ENCODE peak calls at places on chromosomes 4 and X, in six cellular contexts. L, A, S, G, P and T are unnamed samples.

GRCh38 chr4:130995988-130996387 is 1900.0 kb downstream of the C4orf33 start:
- DNase-seq in L (no peak), A (no peak), S (no peak), G (no peak), P (no peak), T (no peak)

GRCh38 chr4:89290727-89291126 is 16.9 kb downstream of the GPRIN3 start:
- DNase-seq in L (no peak), A (no peak), S (no peak), G (no peak), P (no peak), T (no peak)

GRCh38 chr4:40439519-40439918 is 104.4 kb downstream of the CHRNA9 start:
- DNase-seq in L (no peak), A (no peak), S (no peak), G (no peak), P (no peak), T (no peak)

GRCh38 chr4:39825741-39826231 is 127.8 kb downstream of the UBE2K start:
- DNase-seq in L (no peak), A (no peak), S (peak), G (peak), P (no peak), T (peak)

GRCh38 chrX:11341274-11342256 is 48.4 kb downstream of the AMELX start:
- DNase-seq in L (no peak), A (peak), S (peak), G (peak), P (peak), T (peak)

GRCh38 chrX:8005678-8006347 is 78.6 kb upstream of the PNPLA4 start:
- DNase-seq in L (no peak), A (no peak), S (no peak), G (no peak), P (no peak), T (no peak)

GRCh38 chr4:39682133-39682532 is 15.8 kb upstream of the UBE2K start:
- DNase-seq in L (no peak), A (no peak), S (no peak), G (no peak), P (no peak), T (no peak)

GRCh38 chrX:17291998-17292658 is 82.9 kb upstream of the NHS start:
- DNase-seq in L (no peak), A (no peak), S (no peak), G (no peak), P (no peak), T (no peak)

GRCh38 chr4:153223935-153224334 is 19.7 kb downstream of the TRIM2 start:
- DNase-seq in L (no peak), A (no peak), S (peak), G (peak), P (no peak), T (no peak)

GRCh38 chr4:153222162-153222789 is 18.0 kb downstream of the TRIM2 start:
- DNase-seq in L (peak), A (peak), S (peak), G (peak), P (peak), T (peak)

GRCh38 chr4:153223418-153223792 is 19.2 kb downstream of the TRIM2 start:
- DNase-seq in L (peak), A (no peak), S (no peak), G (no peak), P (no peak), T (no peak)

GRCh38 chr4:153221783-153222161 is 17.5 kb downstream of the TRIM2 start:
- DNase-seq in L (no peak), A (no peak), S (no peak), G (no peak), P (no peak), T (no peak)

DNA sequence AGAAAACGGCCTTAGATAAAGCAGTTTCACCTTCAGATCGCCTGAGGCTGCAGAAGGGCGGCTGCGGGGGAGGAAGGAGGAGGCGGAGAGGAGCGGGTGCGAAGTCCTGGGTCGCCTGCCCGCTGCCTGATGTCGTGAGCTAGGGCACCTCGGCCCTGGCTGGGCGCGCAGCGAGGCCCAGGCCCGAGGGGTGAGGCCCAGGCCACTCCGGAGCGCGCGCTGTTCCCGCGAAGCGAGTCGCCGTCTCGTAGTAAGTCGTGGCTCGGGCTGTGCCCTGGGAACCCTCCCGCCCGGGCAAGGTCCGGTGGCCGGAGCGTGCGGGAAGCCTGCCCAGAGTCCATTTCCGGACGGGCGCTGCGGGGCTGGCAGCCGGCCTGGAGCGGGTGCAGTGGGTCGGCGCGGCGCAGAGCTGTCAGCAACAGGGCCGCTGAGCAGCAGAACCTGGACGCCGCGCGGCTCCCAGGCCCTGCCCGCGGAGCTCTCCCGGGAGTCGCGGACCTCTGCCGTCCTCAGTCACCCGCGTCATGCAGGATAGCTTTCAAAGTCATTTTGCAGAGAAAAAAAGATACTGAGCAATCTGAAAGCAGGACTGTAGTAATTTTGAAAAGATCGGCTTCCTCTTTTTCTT is 18.7 kb downstream of the TRIM2 start:
- DNase-seq in L (peak), A (peak), S (peak), G (peak), P (peak), T (no peak)
- H3K27ac ChIP-seq in L (peak), A (peak), S (peak), G (peak), P (peak), T (peak)

GRCh38 chr4:53505947-53506346 is 85.3 kb downstream of the LNX1 start:
- DNase-seq in L (no peak), A (no peak), S (no peak), G (peak), P (no peak), T (peak)

GRCh38 chr4:53510316-53510715 is 81.0 kb downstream of the LNX1 start:
- DNase-seq in L (no peak), A (no peak), S (no peak), G (no peak), P (no peak), T (no peak)

GRCh38 chr4:53507671-53508286 is 83.5 kb downstream of the LNX1 start:
- DNase-seq in L (no peak), A (no peak), S (no peak), G (peak), P (peak), T (peak)

GRCh38 chr4:53508446-53508845 is 82.8 kb downstream of the LNX1 start:
- DNase-seq in L (no peak), A (no peak), S (peak), G (no peak), P (no peak), T (peak)

DNA sequence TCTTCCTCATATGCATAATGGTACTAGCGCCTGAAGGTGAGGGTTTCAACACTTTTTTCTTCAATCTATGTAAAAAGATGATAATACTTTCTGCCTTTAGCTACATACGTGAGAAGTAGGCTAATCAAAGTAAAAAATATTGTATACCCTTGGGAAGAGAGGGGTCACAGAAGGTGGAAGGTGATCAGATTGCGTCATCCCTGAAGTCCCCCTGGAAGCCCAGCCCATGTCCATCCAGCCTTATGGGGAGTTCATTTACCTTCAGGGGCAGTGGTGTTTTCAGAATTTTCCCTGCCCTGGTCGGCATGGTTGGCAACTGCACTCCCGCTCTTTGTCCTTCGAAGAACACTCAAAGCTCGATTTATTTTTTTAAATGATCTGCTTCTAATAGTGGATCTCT is 84.2 kb downstream of the LNX1 start:
- DNase-seq in L (no peak), A (no peak), S (no peak), G (no peak), P (no peak), T (no peak)
- H3K4me3 ChIP-seq in L (no peak), A (no peak), S (peak), G (no peak), P (no peak), T (no peak)

DNA sequence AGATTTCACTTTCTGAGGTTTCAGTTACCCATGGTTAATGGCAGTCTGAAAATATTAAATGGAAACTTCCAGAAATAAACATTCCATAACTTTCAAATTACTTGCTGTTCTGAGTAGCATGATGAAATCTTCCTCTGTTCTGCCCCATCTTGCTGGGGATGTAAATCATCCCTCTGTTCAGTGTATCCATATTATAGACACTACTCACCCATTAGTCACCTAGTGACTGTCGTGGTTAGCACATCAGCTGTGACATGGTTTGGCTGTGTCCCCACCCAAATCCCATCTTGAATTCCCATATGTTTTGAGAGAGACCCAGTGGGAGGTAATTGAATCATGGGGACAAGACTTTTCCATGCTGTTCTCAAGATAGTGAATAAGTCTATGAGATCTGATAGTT is 125.5 kb upstream of the GIMD1 start:
- DNase-seq in L (no peak), A (no peak), S (peak), G (no peak), P (no peak), T (peak)
- H3K27ac ChIP-seq in L (no peak), A (no peak), S (no peak), G (no peak), P (no peak), T (no peak)

GRCh38 chrX:85052636-85053343 is 49.1 kb downstream of the APOOL start:
- DNase-seq in L (no peak), A (no peak), S (peak), G (peak), P (no peak), T (peak)
- H3K4me3 ChIP-seq in L (peak), A (no peak), S (no peak), G (no peak), P (no peak), T (no peak)

DNA sequence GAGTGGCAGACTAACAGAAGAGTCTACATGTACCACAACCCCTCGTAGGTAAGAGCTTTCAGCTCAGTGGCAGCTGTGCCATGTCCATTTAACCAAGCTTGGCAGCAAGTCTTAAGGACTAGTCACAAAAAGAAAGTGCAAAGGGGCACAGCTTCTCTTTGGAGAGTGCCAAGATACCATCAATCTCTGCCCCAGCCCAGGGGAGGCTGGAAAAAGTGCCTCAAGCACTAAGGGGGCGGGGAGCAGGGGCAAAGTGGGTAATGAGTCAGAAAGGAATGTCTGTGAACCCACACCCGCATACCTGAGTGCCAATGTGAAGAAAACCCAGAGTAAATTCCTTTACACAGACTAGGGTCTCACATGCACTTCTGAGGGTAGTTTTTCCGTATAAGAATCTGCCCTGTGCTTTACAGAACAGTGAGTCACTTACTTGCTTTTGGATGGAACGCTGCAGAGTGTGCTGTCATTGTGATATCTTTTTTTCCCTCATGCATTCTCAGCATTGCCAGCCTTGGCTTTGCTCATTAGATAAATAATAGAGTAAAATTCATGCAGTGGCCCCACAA is 219.8 kb downstream of the ZNF674 start:
- DNase-seq in L (no peak), A (no peak), S (peak), G (peak), P (no peak), T (peak)
- H3K27ac ChIP-seq in L (peak), A (no peak), S (peak), G (peak), P (peak), T (peak)

GRCh38 chr4:1011022-1011694 is at the start of gene FGFRL1:
- DNase-seq in L (peak), A (peak), S (peak), G (peak), P (peak), T (peak)

GRCh38 chr4:1008840-1009646 is 2.4 kb upstream of the FGFRL1 start:
- DNase-seq in L (no peak), A (peak), S (peak), G (peak), P (peak), T (no peak)

GRCh38 chr4:1012031-1012739 is 759 bp downstream of the FGFRL1 start:
- DNase-seq in L (peak), A (peak), S (peak), G (peak), P (peak), T (no peak)

GRCh38 chr4:1009647-1010521 is 1.5 kb upstream of the FGFRL1 start:
- DNase-seq in L (peak), A (peak), S (peak), G (peak), P (peak), T (peak)

DNA sequence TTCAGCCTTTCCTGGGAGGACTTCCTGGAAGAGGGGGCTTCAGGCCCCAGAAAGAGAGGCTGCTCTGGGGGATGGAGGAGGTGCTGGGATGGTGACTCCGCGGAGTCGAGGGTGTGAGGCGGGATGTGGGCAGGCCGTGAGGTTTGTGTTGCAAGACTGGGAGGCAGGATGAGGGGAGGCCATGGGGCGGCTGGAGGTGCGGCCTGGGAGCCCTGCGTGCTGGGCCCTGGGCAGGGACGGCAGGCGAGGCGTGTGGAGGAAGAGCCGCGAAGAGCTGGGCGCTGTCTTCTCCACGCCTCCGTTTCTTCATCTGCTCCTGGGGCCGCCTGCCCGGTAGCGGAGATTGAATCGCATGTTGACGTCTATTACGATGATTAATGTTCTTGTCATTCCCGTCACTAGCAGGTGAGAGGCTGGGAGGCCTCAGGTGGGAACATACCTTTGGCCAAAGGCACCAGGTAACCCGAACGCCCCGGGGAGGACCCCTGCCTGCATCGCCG is 854 bp upstream of the FGFRL1 start:
- DNase-seq in L (no peak), A (peak), S (peak), G (peak), P (peak), T (peak)
- H3K4me3 ChIP-seq in L (peak), A (peak), S (peak), G (no peak), P (no peak), T (peak)

GRCh38 chr4:169080970-169081369 is 70.9 kb upstream of the CBR4 start:
- DNase-seq in L (no peak), A (no peak), S (peak), G (peak), P (no peak), T (peak)
- H3K27ac ChIP-seq in L (peak), A (peak), S (peak), G (no peak), P (peak), T (no peak)

GRCh38 chrX:9207142-9207541 is 173.2 kb upstream of the FAM9B start:
- DNase-seq in L (peak), A (no peak), S (no peak), G (no peak), P (peak), T (no peak)
- H3K4me3 ChIP-seq in L (no peak), A (no peak), S (peak), G (no peak), P (no peak), T (no peak)

GRCh38 chr4:125664091-125664767 is 349.5 kb downstream of the FAT4 start:
- DNase-seq in L (no peak), A (no peak), S (no peak), G (no peak), P (no peak), T (peak)
- H3K27ac ChIP-seq in L (no peak), A (no peak), S (no peak), G (no peak), P (no peak), T (no peak)